ENCODE peak calls at places on chromosomes 3 and 15, in five cellular contexts. V, H, C, L and S are unnamed samples.

GRCh38 chr3:37114251-37115145 is 59.9 kb downstream of the LRRFIP2 start:
- DNase-seq in V (no peak), H (no peak), C (peak), L (peak), S (no peak)

GRCh38 chr3:103966749-103967148 is 1400.0 kb upstream of the ALCAM start:
- DNase-seq in V (no peak), H (no peak), C (no peak), L (no peak), S (no peak)

GRCh38 chr15:66095871-66096710 is 157.5 kb downstream of the MEGF11 start:
- DNase-seq in V (no peak), H (no peak), C (no peak), L (no peak), S (no peak)

GRCh38 chr3:46866720-46867549 is 3.7 kb upstream of the MYL3 start:
- DNase-seq in V (peak), H (peak), C (peak), L (peak), S (peak)

GRCh38 chr3:169152319-169152718 is 511.2 kb downstream of the MECOM start:
- DNase-seq in V (no peak), H (peak), C (no peak), L (no peak), S (no peak)

GRCh38 chr3:47978386-47978785 is 37.8 kb downstream of the MAP4 start:
- DNase-seq in V (no peak), H (no peak), C (no peak), L (no peak), S (no peak)

GRCh38 chr3:10693457-10693856 is 122.6 kb upstream of the SLC6A11 start:
- DNase-seq in V (no peak), H (no peak), C (no peak), L (peak), S (no peak)

GRCh38 chr3:181610083-181610972 is 101.4 kb upstream of the SOX2 start:
- DNase-seq in V (no peak), H (no peak), C (no peak), L (peak), S (no peak)

GRCh38 chr15:72281713-72282112 is 9.4 kb upstream of the PARP6 start:
- DNase-seq in V (no peak), H (no peak), C (no peak), L (no peak), S (no peak)

GRCh38 chr3:79957066-79957465 is 189.3 kb upstream of the ROBO1 start:
- DNase-seq in V (no peak), H (no peak), C (no peak), L (no peak), S (no peak)